ENCODE peak calls at places on chromosomes 7 and 10, in five cellular contexts. M is neuronal stem cell, Q is keratinocyte, H is HepG2, Z is PC-9. N is an unnamed sample.

GRCh38 chr10:70679498-70679897 is 7.2 kb downstream of the ADAMTS14 start:
- DNase-seq in H (no peak), Q (no peak), Z (no peak), M (no peak), N (no peak)

GRCh38 chr10:81018898-81019890 is 481.5 kb downstream of the SH2D4B start:
- DNase-seq in Z (peak; percentile 11), M (peak; percentile 40), Q (no peak), H (peak; percentile 49), N (peak; percentile 21)

GRCh38 chr10:68223535-68224165 is 8.3 kb downstream of the ATOH7 start:
- DNase-seq in H (peak; percentile 23), Z (no peak), M (no peak), Q (no peak), N (peak; percentile 58)

GRCh38 chr7:78191475-78192079 is 393.0 kb downstream of the PHTF2 start:
- DNase-seq in M (no peak), Q (no peak), Z (no peak), H (no peak), N (no peak)

GRCh38 chr7:121621947-121622346 is 225.8 kb upstream of the FAM3C start:
- DNase-seq in Q (no peak), H (no peak), M (no peak), Z (no peak), N (no peak)

GRCh38 chr10:1155791-1156615 is 99.8 kb downstream of the WDR37 start:
- DNase-seq in Q (no peak), M (no peak), Z (no peak), H (no peak), N (peak; percentile 36)

GRCh38 chr7:24653316-24654085 is 80.2 kb downstream of the PALS2 start:
- DNase-seq in H (no peak), Z (no peak), M (no peak), Q (no peak), N (no peak)

GRCh38 chr10:26488344-26488743 is 50.2 kb downstream of the APBB1IP start:
- DNase-seq in M (no peak), Z (no peak), H (no peak), Q (no peak), N (no peak)

GRCh38 chr10:4916086-4916716 is 47.0 kb upstream of the AKR1C1 start:
- DNase-seq in M (no peak), Z (no peak), H (no peak), Q (no peak), N (no peak)

DNA sequence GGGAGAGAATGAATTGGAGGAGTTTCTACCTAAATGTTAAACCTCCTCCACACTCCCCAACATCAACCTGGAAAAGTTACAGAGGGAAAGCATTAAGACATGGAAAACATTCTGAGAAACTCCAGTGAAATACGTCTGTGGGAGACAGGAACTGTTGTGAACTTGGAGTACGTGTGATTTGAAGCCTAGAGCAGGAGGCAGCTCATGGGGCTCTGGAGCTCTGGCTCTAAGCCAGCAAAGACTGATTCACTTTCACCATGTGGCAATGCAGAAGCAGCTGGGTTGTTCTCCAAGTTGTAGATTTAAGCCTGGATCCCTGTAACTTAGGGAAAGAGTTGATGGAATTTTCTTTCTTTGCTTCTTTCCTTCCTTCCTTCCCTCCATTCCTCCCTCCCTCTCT is 503.2 kb downstream of the NRG3 start:
- DNase-seq in Q (no peak), H (no peak), Z (no peak), M (no peak), N (no peak)
- H2AFZ ChIP-seq in Q (no peak overlapping the region), H (no peak overlapping the region), Z (no peak overlapping the region), M (no peak overlapping the region), N (no peak overlapping the region)

GRCh38 chr10:36547965-36548364 is 577.4 kb upstream of the ANKRD30A start:
- DNase-seq in Q (no peak), M (no peak), Z (no peak), H (no peak), N (no peak)
- H2AFZ ChIP-seq in Q (no peak overlapping the region), M (no peak overlapping the region), Z (no peak overlapping the region), H (no peak overlapping the region), N (peak overlapping the region; percentile 29)

DNA sequence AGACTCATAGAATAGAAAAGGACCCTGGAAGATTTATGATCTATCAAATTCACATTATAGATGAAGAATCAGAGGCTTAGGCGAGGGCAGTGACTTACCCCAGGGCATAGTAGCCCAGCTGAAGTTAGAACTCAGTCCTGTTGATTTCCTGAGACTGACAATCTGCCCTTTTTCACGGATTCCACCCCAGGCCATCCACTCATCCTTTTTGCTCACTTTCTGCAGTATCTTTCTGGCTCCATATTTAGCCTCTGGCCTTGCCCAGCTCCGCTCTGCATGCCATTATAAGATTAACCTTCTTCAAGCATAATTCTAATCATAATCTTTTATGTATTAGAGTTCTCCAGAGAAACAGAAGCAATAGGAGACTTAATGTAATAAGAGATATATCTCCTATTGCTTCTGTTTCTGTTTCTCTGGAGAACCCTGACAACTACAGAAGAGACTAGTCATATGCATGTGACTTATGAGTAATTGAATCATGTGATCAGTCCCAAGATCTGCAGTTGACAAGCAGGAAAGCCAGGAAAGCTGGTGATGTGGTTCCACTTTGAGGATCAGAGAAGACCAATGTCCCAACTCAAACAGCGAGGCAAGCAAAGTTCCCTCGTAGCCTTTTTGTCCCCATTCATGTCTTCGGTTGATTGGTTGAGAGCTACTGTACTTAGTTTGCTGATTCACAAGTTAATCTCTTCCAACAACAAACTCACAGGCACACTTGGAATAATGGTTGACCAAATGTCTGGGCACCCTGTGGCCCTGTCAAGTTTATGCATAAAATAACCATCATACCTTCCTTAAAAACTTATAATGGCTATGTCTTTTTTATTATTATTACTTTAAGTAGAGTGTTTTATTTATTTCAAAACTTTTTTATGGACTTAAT is 412.1 kb downstream of the SUGCT start:
- DNase-seq in M (no peak), Q (no peak), H (no peak), Z (no peak), N (no peak)
- H2AFZ ChIP-seq in M (no peak overlapping the region), Q (no peak overlapping the region), H (no peak overlapping the region), Z (no peak overlapping the region), N (no peak overlapping the region)

DNA sequence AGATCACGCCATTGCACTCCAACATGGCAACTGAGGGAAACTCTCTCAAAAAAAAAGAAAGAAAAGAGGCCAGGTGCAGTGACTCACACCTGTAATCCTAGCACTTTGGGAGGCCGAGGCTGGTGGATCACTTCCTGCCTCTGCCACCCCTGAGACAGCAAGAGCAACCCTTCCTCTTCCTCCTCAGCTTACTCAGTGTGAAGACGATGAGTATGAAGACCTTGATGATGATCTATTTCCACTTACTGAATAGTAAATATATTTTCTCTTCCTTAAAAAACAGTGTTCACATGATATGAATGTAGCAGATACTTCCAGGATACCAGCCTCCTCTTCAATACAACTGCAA is 2.1 kb upstream of the ZKSCAN1 start:
- DNase-seq in H (no peak), Q (no peak), Z (no peak), M (no peak), N (no peak)
- H2AFZ ChIP-seq in H (no peak overlapping the region), Q (peak overlapping the region; percentile 61), Z (no peak overlapping the region), M (no peak overlapping the region), N (no peak overlapping the region)

DNA sequence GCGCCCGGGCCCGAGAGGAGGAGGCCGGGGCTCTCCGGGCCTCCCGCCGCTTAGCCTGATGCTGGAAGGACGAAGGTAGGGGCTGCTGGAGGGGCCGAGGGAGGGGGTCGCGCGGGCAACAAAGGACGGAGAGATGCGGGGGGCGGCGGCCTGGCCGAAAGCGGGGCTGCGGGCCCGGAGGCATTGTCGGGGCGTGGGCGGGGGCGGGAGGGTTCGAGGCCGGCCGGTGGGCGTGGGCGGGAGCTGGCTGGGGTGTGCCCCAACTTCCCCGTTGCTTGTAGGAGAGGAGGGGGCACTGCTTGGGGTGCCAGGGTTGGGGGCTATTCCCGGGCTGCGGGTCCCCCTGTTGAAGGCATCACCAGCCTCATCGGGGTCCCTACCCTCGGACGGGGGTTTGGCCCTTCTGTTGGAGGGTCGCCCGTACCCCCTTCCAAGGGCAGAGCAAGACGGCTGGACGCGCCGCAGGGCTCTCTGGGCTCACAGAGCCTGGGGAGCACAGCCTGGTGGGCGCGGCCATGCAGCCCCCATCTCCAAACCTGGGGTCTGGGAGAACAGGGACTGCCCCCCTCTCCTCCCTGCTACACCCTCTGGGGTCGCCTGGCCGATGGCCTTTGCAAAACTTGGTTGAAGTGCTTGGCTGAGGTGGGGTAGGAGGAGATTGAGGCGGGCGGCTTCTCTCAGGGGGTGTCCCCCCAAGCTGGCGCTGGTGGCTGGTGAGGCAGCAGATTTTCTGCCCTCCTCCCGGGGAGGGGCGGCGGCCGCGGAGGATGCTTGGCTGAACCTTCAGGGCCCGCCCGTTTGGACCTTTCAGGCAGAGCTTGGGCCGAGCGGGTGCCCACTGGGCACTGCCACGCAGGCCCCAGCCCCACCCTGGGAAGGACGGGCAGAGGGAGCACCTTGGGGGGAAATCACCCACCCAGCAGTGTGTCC is 718 bp downstream of the CLIP2 start:
- DNase-seq in M (no peak), H (no peak), Z (no peak), Q (no peak), N (no peak)
- H2AFZ ChIP-seq in M (peak overlapping the region; percentile 92), H (no peak overlapping the region), Z (peak overlapping the region; percentile 81), Q (peak overlapping the region; percentile 51), N (no peak overlapping the region)

GRCh38 chr10:15627617-15628196 is 92.0 kb downstream of the ITGA8 start:
- DNase-seq in Z (no peak), M (no peak), Q (no peak), H (no peak), N (no peak)
- H2AFZ ChIP-seq in Z (no peak overlapping the region), M (no peak overlapping the region), Q (no peak overlapping the region), H (no peak overlapping the region), N (no peak overlapping the region)

DNA sequence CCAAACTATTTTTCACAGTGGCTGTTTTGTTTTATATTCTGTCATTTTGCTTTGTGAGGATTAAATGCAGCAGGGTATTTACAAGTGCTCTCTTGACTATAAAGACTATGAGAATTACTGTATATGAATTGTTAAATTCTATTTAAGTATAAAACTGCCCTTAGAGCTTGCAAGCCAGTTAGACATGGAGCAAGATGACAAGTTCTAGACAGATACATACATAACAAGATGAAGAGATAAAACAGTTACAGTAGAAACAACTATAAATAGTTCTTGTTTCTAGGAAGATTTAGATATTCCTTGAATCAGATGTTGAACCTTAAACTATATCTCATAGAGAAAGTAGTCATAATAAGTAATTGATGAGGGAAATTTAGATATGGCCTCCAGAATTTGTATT is 60.6 kb downstream of the DNAH11 start:
- DNase-seq in Q (no peak), H (no peak), Z (no peak), M (no peak), N (no peak)
- H2AFZ ChIP-seq in Q (no peak overlapping the region), H (no peak overlapping the region), Z (no peak overlapping the region), M (no peak overlapping the region), N (no peak overlapping the region)